ENCODE peak calls at places on chromosomes 13 and 19, in five cellular contexts. One of them, this sample, is unnamed.
A peak's percentile ranks its signal among the peaks of the same experiment; 100 is the strongest.

GRCh38 chr19:32976223-32976805 is 4.3 kb downstream of the FAAP24 start:
- DNase-seq in fibroblast of pulmonary artery: peak; percentile 81
- DNase-seq in AG08395: peak; percentile 72
- DNase-seq in stimulated activated CD4-positive, alpha-beta T cell treated with anti-CD3 and anti-CD28 coated beads, Interleukin-1b, Interleukin-23, amount 100 ng/mL, for 24 hours: peak; percentile 45
- DNase-seq in neural crest cell: peak; percentile 81
- DNase-seq in this sample: peak; percentile 41

GRCh38 chr19:56718231-56718630 is 46.7 kb upstream of the ZNF835 start:
- DNase-seq in stimulated activated CD4-positive, alpha-beta T cell treated with anti-CD3 and anti-CD28 coated beads, Interleukin-1b, Interleukin-23, amount 100 ng/mL, for 24 hours: no peak
- DNase-seq in fibroblast of pulmonary artery: no peak
- DNase-seq in AG08395: no peak
- DNase-seq in neural crest cell: no peak
- DNase-seq in this sample: no peak

GRCh38 chr13:111658150-111659100 is 338.0 kb downstream of the TEX29 start:
- DNase-seq in AG08395: no peak
- DNase-seq in stimulated activated CD4-positive, alpha-beta T cell treated with anti-CD3 and anti-CD28 coated beads, Interleukin-1b, Interleukin-23, amount 100 ng/mL, for 24 hours: no peak
- DNase-seq in fibroblast of pulmonary artery: no peak
- DNase-seq in neural crest cell: peak; percentile 47
- DNase-seq in this sample: peak; percentile 52

GRCh38 chr19:13962738-13963602 is 10.7 kb downstream of the DCAF15 start:
- DNase-seq in AG08395: no peak
- DNase-seq in neural crest cell: no peak
- DNase-seq in fibroblast of pulmonary artery: peak; percentile 47
- DNase-seq in stimulated activated CD4-positive, alpha-beta T cell treated with anti-CD3 and anti-CD28 coated beads, Interleukin-1b, Interleukin-23, amount 100 ng/mL, for 24 hours: no peak
- DNase-seq in this sample: peak; percentile 53

GRCh38 chr13:28707629-28708427 is 10.9 kb downstream of the SLC46A3 start:
- DNase-seq in neural crest cell: no peak
- DNase-seq in stimulated activated CD4-positive, alpha-beta T cell treated with anti-CD3 and anti-CD28 coated beads, Interleukin-1b, Interleukin-23, amount 100 ng/mL, for 24 hours: no peak
- DNase-seq in AG08395: peak; percentile 62
- DNase-seq in fibroblast of pulmonary artery: peak; percentile 82
- DNase-seq in this sample: peak; percentile 36

GRCh38 chr13:37515226-37515625 is 83.3 kb downstream of the POSTN start:
- DNase-seq in AG08395: no peak
- DNase-seq in neural crest cell: no peak
- DNase-seq in fibroblast of pulmonary artery: no peak
- DNase-seq in stimulated activated CD4-positive, alpha-beta T cell treated with anti-CD3 and anti-CD28 coated beads, Interleukin-1b, Interleukin-23, amount 100 ng/mL, for 24 hours: no peak
- DNase-seq in this sample: no peak

GRCh38 chr19:1616396-1616795 is 11.1 kb upstream of the UQCR11 start:
- DNase-seq in stimulated activated CD4-positive, alpha-beta T cell treated with anti-CD3 and anti-CD28 coated beads, Interleukin-1b, Interleukin-23, amount 100 ng/mL, for 24 hours: no peak
- DNase-seq in fibroblast of pulmonary artery: peak; percentile 65
- DNase-seq in neural crest cell: no peak
- DNase-seq in AG08395: no peak
- DNase-seq in this sample: no peak

GRCh38 chr19:14616310-14616870 is 33.5 kb downstream of the CLEC17A start:
- DNase-seq in neural crest cell: no peak
- DNase-seq in AG08395: no peak
- DNase-seq in stimulated activated CD4-positive, alpha-beta T cell treated with anti-CD3 and anti-CD28 coated beads, Interleukin-1b, Interleukin-23, amount 100 ng/mL, for 24 hours: no peak
- DNase-seq in fibroblast of pulmonary artery: no peak
- DNase-seq in this sample: no peak

GRCh38 chr19:42129399-42130253 is 2.6 kb downstream of the POU2F2 start:
- DNase-seq in stimulated activated CD4-positive, alpha-beta T cell treated with anti-CD3 and anti-CD28 coated beads, Interleukin-1b, Interleukin-23, amount 100 ng/mL, for 24 hours: no peak
- DNase-seq in fibroblast of pulmonary artery: peak; percentile 45
- DNase-seq in AG08395: peak; percentile 82
- DNase-seq in neural crest cell: no peak
- DNase-seq in this sample: no peak

GRCh38 chr19:48646192-48646911 is 365 bp upstream of the CA11 start:
- DNase-seq in stimulated activated CD4-positive, alpha-beta T cell treated with anti-CD3 and anti-CD28 coated beads, Interleukin-1b, Interleukin-23, amount 100 ng/mL, for 24 hours: peak; percentile 82
- DNase-seq in fibroblast of pulmonary artery: peak; percentile 87
- DNase-seq in AG08395: peak; percentile 88
- DNase-seq in neural crest cell: peak; percentile 92
- DNase-seq in this sample: peak; percentile 88

GRCh38 chr19:18123819-18124218 is 26.2 kb downstream of the MAST3 start:
- DNase-seq in fibroblast of pulmonary artery: no peak
- DNase-seq in neural crest cell: no peak
- DNase-seq in stimulated activated CD4-positive, alpha-beta T cell treated with anti-CD3 and anti-CD28 coated beads, Interleukin-1b, Interleukin-23, amount 100 ng/mL, for 24 hours: no peak
- DNase-seq in AG08395: no peak
- DNase-seq in this sample: no peak

GRCh38 chr13:101292711-101293110 is 123.6 kb downstream of the NALCN start:
- DNase-seq in neural crest cell: no peak
- DNase-seq in stimulated activated CD4-positive, alpha-beta T cell treated with anti-CD3 and anti-CD28 coated beads, Interleukin-1b, Interleukin-23, amount 100 ng/mL, for 24 hours: no peak
- DNase-seq in AG08395: no peak
- DNase-seq in fibroblast of pulmonary artery: no peak
- DNase-seq in this sample: no peak

GRCh38 chr13:98489446-98490194 is 87.3 kb downstream of the STK24 start:
- DNase-seq in AG08395: no peak
- DNase-seq in fibroblast of pulmonary artery: no peak
- DNase-seq in neural crest cell: no peak
- DNase-seq in stimulated activated CD4-positive, alpha-beta T cell treated with anti-CD3 and anti-CD28 coated beads, Interleukin-1b, Interleukin-23, amount 100 ng/mL, for 24 hours: no peak
- DNase-seq in this sample: no peak

GRCh38 chr19:19445911-19446361 is 40.5 kb downstream of the GATAD2A start:
- DNase-seq in AG08395: no peak
- DNase-seq in fibroblast of pulmonary artery: no peak
- DNase-seq in neural crest cell: no peak
- DNase-seq in stimulated activated CD4-positive, alpha-beta T cell treated with anti-CD3 and anti-CD28 coated beads, Interleukin-1b, Interleukin-23, amount 100 ng/mL, for 24 hours: no peak
- DNase-seq in this sample: no peak

GRCh38 chr19:38455031-38455430 is 21.5 kb downstream of the RYR1 start:
- DNase-seq in neural crest cell: peak; percentile 29
- DNase-seq in AG08395: no peak
- DNase-seq in fibroblast of pulmonary artery: peak; percentile 31
- DNase-seq in stimulated activated CD4-positive, alpha-beta T cell treated with anti-CD3 and anti-CD28 coated beads, Interleukin-1b, Interleukin-23, amount 100 ng/mL, for 24 hours: no peak
- DNase-seq in this sample: no peak

GRCh38 chr13:73417012-73417615 is 358.3 kb downstream of the KLF5 start:
- DNase-seq in stimulated activated CD4-positive, alpha-beta T cell treated with anti-CD3 and anti-CD28 coated beads, Interleukin-1b, Interleukin-23, amount 100 ng/mL, for 24 hours: no peak
- DNase-seq in neural crest cell: no peak
- DNase-seq in AG08395: no peak
- DNase-seq in fibroblast of pulmonary artery: no peak
- DNase-seq in this sample: no peak

GRCh38 chr13:48662226-48662625 is 8.5 kb downstream of the CYSLTR2 start:
- DNase-seq in AG08395: no peak
- DNase-seq in neural crest cell: no peak
- DNase-seq in stimulated activated CD4-positive, alpha-beta T cell treated with anti-CD3 and anti-CD28 coated beads, Interleukin-1b, Interleukin-23, amount 100 ng/mL, for 24 hours: no peak
- DNase-seq in fibroblast of pulmonary artery: no peak
- DNase-seq in this sample: no peak

GRCh38 chr13:28466151-28466550 is 28.8 kb downstream of the FLT1 start:
- DNase-seq in neural crest cell: no peak
- DNase-seq in stimulated activated CD4-positive, alpha-beta T cell treated with anti-CD3 and anti-CD28 coated beads, Interleukin-1b, Interleukin-23, amount 100 ng/mL, for 24 hours: no peak
- DNase-seq in AG08395: no peak
- DNase-seq in fibroblast of pulmonary artery: no peak
- DNase-seq in this sample: no peak

GRCh38 chr13:51519839-51520238 is 64.4 kb upstream of the WDFY2 start:
- DNase-seq in stimulated activated CD4-positive, alpha-beta T cell treated with anti-CD3 and anti-CD28 coated beads, Interleukin-1b, Interleukin-23, amount 100 ng/mL, for 24 hours: no peak
- DNase-seq in AG08395: peak; percentile 39
- DNase-seq in fibroblast of pulmonary artery: peak; percentile 57
- DNase-seq in neural crest cell: no peak
- DNase-seq in this sample: peak; percentile 88

GRCh38 chr13:99185606-99186005 is 15.0 kb upstream of the UBAC2 start:
- DNase-seq in stimulated activated CD4-positive, alpha-beta T cell treated with anti-CD3 and anti-CD28 coated beads, Interleukin-1b, Interleukin-23, amount 100 ng/mL, for 24 hours: no peak
- DNase-seq in fibroblast of pulmonary artery: no peak
- DNase-seq in neural crest cell: no peak
- DNase-seq in AG08395: no peak
- DNase-seq in this sample: no peak

GRCh38 chr19:35789195-35789977 is 14.0 kb downstream of the ARHGAP33 start:
- DNase-seq in stimulated activated CD4-positive, alpha-beta T cell treated with anti-CD3 and anti-CD28 coated beads, Interleukin-1b, Interleukin-23, amount 100 ng/mL, for 24 hours: no peak
- DNase-seq in fibroblast of pulmonary artery: no peak
- DNase-seq in AG08395: no peak
- DNase-seq in neural crest cell: no peak
- DNase-seq in this sample: no peak

GRCh38 chr19:19539738-19540703 is 2.0 kb downstream of the CILP2 start:
- DNase-seq in stimulated activated CD4-positive, alpha-beta T cell treated with anti-CD3 and anti-CD28 coated beads, Interleukin-1b, Interleukin-23, amount 100 ng/mL, for 24 hours: peak; percentile 51
- DNase-seq in AG08395: peak; percentile 64
- DNase-seq in neural crest cell: no peak
- DNase-seq in fibroblast of pulmonary artery: peak; percentile 61
- DNase-seq in this sample: peak; percentile 42

GRCh38 chr13:66492479-66492878 is 737.7 kb downstream of the PCDH9 start:
- DNase-seq in neural crest cell: no peak
- DNase-seq in stimulated activated CD4-positive, alpha-beta T cell treated with anti-CD3 and anti-CD28 coated beads, Interleukin-1b, Interleukin-23, amount 100 ng/mL, for 24 hours: no peak
- DNase-seq in fibroblast of pulmonary artery: no peak
- DNase-seq in AG08395: no peak
- DNase-seq in this sample: no peak

GRCh38 chr13:44575741-44576395 is at the start of gene TSC22D1:
- DNase-seq in stimulated activated CD4-positive, alpha-beta T cell treated with anti-CD3 and anti-CD28 coated beads, Interleukin-1b, Interleukin-23, amount 100 ng/mL, for 24 hours: peak; percentile 37
- DNase-seq in fibroblast of pulmonary artery: peak; percentile 63
- DNase-seq in neural crest cell: peak; percentile 37
- DNase-seq in AG08395: peak; percentile 21
- DNase-seq in this sample: peak; percentile 41

GRCh38 chr13:50236898-50237318 is 221.7 kb downstream of the KCNRG start:
- DNase-seq in neural crest cell: no peak
- DNase-seq in fibroblast of pulmonary artery: peak; percentile 22
- DNase-seq in AG08395: no peak
- DNase-seq in stimulated activated CD4-positive, alpha-beta T cell treated with anti-CD3 and anti-CD28 coated beads, Interleukin-1b, Interleukin-23, amount 100 ng/mL, for 24 hours: no peak
- DNase-seq in this sample: no peak

GRCh38 chr13:112106467-112107141 is 39.7 kb downstream of the SOX1 start:
- DNase-seq in stimulated activated CD4-positive, alpha-beta T cell treated with anti-CD3 and anti-CD28 coated beads, Interleukin-1b, Interleukin-23, amount 100 ng/mL, for 24 hours: no peak
- DNase-seq in fibroblast of pulmonary artery: no peak
- DNase-seq in neural crest cell: peak; percentile 60
- DNase-seq in AG08395: no peak
- DNase-seq in this sample: no peak

GRCh38 chr13:26899153-26899552 is 138.6 kb upstream of the GPR12 start:
- DNase-seq in AG08395: no peak
- DNase-seq in neural crest cell: no peak
- DNase-seq in stimulated activated CD4-positive, alpha-beta T cell treated with anti-CD3 and anti-CD28 coated beads, Interleukin-1b, Interleukin-23, amount 100 ng/mL, for 24 hours: no peak
- DNase-seq in fibroblast of pulmonary artery: no peak
- DNase-seq in this sample: no peak

GRCh38 chr13:71240906-71241305 is 626.1 kb downstream of the DACH1 start:
- DNase-seq in stimulated activated CD4-positive, alpha-beta T cell treated with anti-CD3 and anti-CD28 coated beads, Interleukin-1b, Interleukin-23, amount 100 ng/mL, for 24 hours: no peak
- DNase-seq in fibroblast of pulmonary artery: peak; percentile 61
- DNase-seq in neural crest cell: no peak
- DNase-seq in AG08395: no peak
- DNase-seq in this sample: no peak

GRCh38 chr13:106491928-106492327 is 43.5 kb downstream of the EFNB2 start:
- DNase-seq in neural crest cell: peak; percentile 32
- DNase-seq in fibroblast of pulmonary artery: no peak
- DNase-seq in AG08395: no peak
- DNase-seq in stimulated activated CD4-positive, alpha-beta T cell treated with anti-CD3 and anti-CD28 coated beads, Interleukin-1b, Interleukin-23, amount 100 ng/mL, for 24 hours: no peak
- DNase-seq in this sample: no peak

GRCh38 chr13:111575719-111576118 is 255.3 kb downstream of the TEX29 start:
- DNase-seq in AG08395: no peak
- DNase-seq in stimulated activated CD4-positive, alpha-beta T cell treated with anti-CD3 and anti-CD28 coated beads, Interleukin-1b, Interleukin-23, amount 100 ng/mL, for 24 hours: no peak
- DNase-seq in neural crest cell: no peak
- DNase-seq in fibroblast of pulmonary artery: no peak
- DNase-seq in this sample: no peak

GRCh38 chr19:55693336-55693974 is 18.4 kb downstream of the EPN1 start:
- DNase-seq in fibroblast of pulmonary artery: no peak
- DNase-seq in stimulated activated CD4-positive, alpha-beta T cell treated with anti-CD3 and anti-CD28 coated beads, Interleukin-1b, Interleukin-23, amount 100 ng/mL, for 24 hours: no peak
- DNase-seq in AG08395: no peak
- DNase-seq in neural crest cell: no peak
- DNase-seq in this sample: no peak

GRCh38 chr19:19561946-19562664 is 24.0 kb downstream of the CILP2 start:
- DNase-seq in AG08395: no peak
- DNase-seq in stimulated activated CD4-positive, alpha-beta T cell treated with anti-CD3 and anti-CD28 coated beads, Interleukin-1b, Interleukin-23, amount 100 ng/mL, for 24 hours: no peak
- DNase-seq in neural crest cell: no peak
- DNase-seq in fibroblast of pulmonary artery: no peak
- DNase-seq in this sample: no peak

GRCh38 chr13:101523732-101524131 is 71.3 kb downstream of the ITGBL1 start:
- DNase-seq in stimulated activated CD4-positive, alpha-beta T cell treated with anti-CD3 and anti-CD28 coated beads, Interleukin-1b, Interleukin-23, amount 100 ng/mL, for 24 hours: no peak
- DNase-seq in fibroblast of pulmonary artery: peak; percentile 39
- DNase-seq in AG08395: peak; percentile 69
- DNase-seq in neural crest cell: no peak
- DNase-seq in this sample: peak; percentile 76

GRCh38 chr19:46349311-46349993 is 2.6 kb downstream of the PPP5C start:
- DNase-seq in fibroblast of pulmonary artery: no peak
- DNase-seq in AG08395: no peak
- DNase-seq in stimulated activated CD4-positive, alpha-beta T cell treated with anti-CD3 and anti-CD28 coated beads, Interleukin-1b, Interleukin-23, amount 100 ng/mL, for 24 hours: no peak
- DNase-seq in neural crest cell: no peak
- DNase-seq in this sample: no peak

GRCh38 chr19:18308948-18309325 is 13.9 kb downstream of the LSM4 start:
- DNase-seq in neural crest cell: no peak
- DNase-seq in AG08395: no peak
- DNase-seq in stimulated activated CD4-positive, alpha-beta T cell treated with anti-CD3 and anti-CD28 coated beads, Interleukin-1b, Interleukin-23, amount 100 ng/mL, for 24 hours: no peak
- DNase-seq in fibroblast of pulmonary artery: no peak
- DNase-seq in this sample: no peak

GRCh38 chr13:91722267-91722884 is 324.0 kb downstream of the GPC5 start:
- DNase-seq in AG08395: no peak
- DNase-seq in neural crest cell: no peak
- DNase-seq in fibroblast of pulmonary artery: peak; percentile 45
- DNase-seq in stimulated activated CD4-positive, alpha-beta T cell treated with anti-CD3 and anti-CD28 coated beads, Interleukin-1b, Interleukin-23, amount 100 ng/mL, for 24 hours: no peak
- DNase-seq in this sample: no peak

GRCh38 chr13:98405690-98406344 is 171.1 kb downstream of the STK24 start:
- DNase-seq in fibroblast of pulmonary artery: no peak
- DNase-seq in stimulated activated CD4-positive, alpha-beta T cell treated with anti-CD3 and anti-CD28 coated beads, Interleukin-1b, Interleukin-23, amount 100 ng/mL, for 24 hours: no peak
- DNase-seq in AG08395: no peak
- DNase-seq in neural crest cell: no peak
- DNase-seq in this sample: no peak

This sample was measured in MG63.